ENCODE peak calls at places on chromosome 2, in four cellular contexts. V, A, K and H are unnamed samples.

GRCh38 chr2:238127165-238128060 is 11.1 kb upstream of the KLHL30 start:
- DNase-seq in V (peak), A (no peak), K (no peak), H (no peak)

GRCh38 chr2:14778015-14778414 is 145.5 kb downstream of the LRATD1 start:
- DNase-seq in V (no peak), A (no peak), K (no peak), H (no peak)

GRCh38 chr2:120402070-120402440 is 56.1 kb downstream of the INHBB start:
- DNase-seq in V (no peak), A (no peak), K (no peak), H (no peak)

GRCh38 chr2:29309090-29310054 is 194.2 kb downstream of the CLIP4 start:
- DNase-seq in V (peak), A (no peak), K (peak), H (no peak)

GRCh38 chr2:98869868-98870267 is 66.2 kb downstream of the CRACDL start:
- DNase-seq in V (peak), A (no peak), K (peak), H (peak)

GRCh38 chr2:172012688-172013358 is 13.1 kb downstream of the METAP1D start:
- DNase-seq in V (no peak), A (no peak), K (no peak), H (no peak)

GRCh38 chr2:6392354-6392753 is 473.4 kb downstream of the CMPK2 start:
- DNase-seq in V (no peak), A (no peak), K (no peak), H (no peak)

GRCh38 chr2:215535726-215536125 is 99.9 kb upstream of the FN1 start:
- DNase-seq in V (no peak), A (no peak), K (peak), H (no peak)

GRCh38 chr2:145018502-145018901 is 498.6 kb upstream of the ZEB2 start:
- DNase-seq in V (no peak), A (no peak), K (no peak), H (no peak)

GRCh38 chr2:54067851-54068375 is 47.5 kb upstream of the ACYP2 start:
- DNase-seq in V (no peak), A (no peak), K (no peak), H (no peak)

GRCh38 chr2:31335921-31336570 is 78.5 kb downstream of the XDH start:
- DNase-seq in V (no peak), A (no peak), K (no peak), H (no peak)

GRCh38 chr2:140916410-140916809 is 1214.4 kb downstream of the LRP1B start:
- DNase-seq in V (no peak), A (no peak), K (no peak), H (no peak)

GRCh38 chr2:231172020-231172419 is 26.4 kb upstream of the ARMC9 start:
- DNase-seq in V (no peak), A (no peak), K (no peak), H (no peak)

GRCh38 chr2:125243074-125243473 is 1218.0 kb downstream of the CNTNAP5 start:
- DNase-seq in V (no peak), A (no peak), K (no peak), H (no peak)

GRCh38 chr2:48452108-48452507 is 77.8 kb upstream of the STON1 start:
- DNase-seq in V (peak), A (no peak), K (no peak), H (no peak)

GRCh38 chr2:159903404-159904126 is 105.6 kb upstream of the CD302 start:
- DNase-seq in V (no peak), A (no peak), K (no peak), H (no peak)

GRCh38 chr2:237919593-237919992 is 47.2 kb upstream of the UBE2F start:
- DNase-seq in V (no peak), A (no peak), K (no peak), H (no peak)

GRCh38 chr2:85308951-85309555 is 18.7 kb downstream of the TGOLN2 start:
- DNase-seq in V (no peak), A (peak), K (no peak), H (no peak)

GRCh38 chr2:173271825-173272224 is 82.8 kb upstream of the CDCA7 start:
- DNase-seq in V (no peak), A (no peak), K (no peak), H (no peak)

GRCh38 chr2:217845251-217845650 is 157.5 kb downstream of the TNS1 start:
- DNase-seq in V (no peak), A (no peak), K (no peak), H (no peak)

GRCh38 chr2:72781500-72781899 is 44.3 kb downstream of the EXOC6B start:
- DNase-seq in V (no peak), A (no peak), K (no peak), H (no peak)

GRCh38 chr2:43749583-43749982 is 24.3 kb upstream of the DYNC2LI1 start:
- DNase-seq in V (no peak), A (no peak), K (no peak), H (no peak)

GRCh38 chr2:19850056-19850455 is 51.7 kb downstream of the TTC32 start:
- DNase-seq in V (no peak), A (no peak), K (no peak), H (no peak)

GRCh38 chr2:80073134-80073561 is 231.4 kb downstream of the LRRTM1 start:
- DNase-seq in V (peak), A (no peak), K (peak), H (no peak)

GRCh38 chr2:45627911-45628310 is 16.8 kb upstream of the SRBD1 start:
- DNase-seq in V (no peak), A (no peak), K (no peak), H (no peak)

GRCh38 chr2:225566798-225567197 is 167.3 kb downstream of the NYAP2 start:
- DNase-seq in V (peak), A (no peak), K (no peak), H (peak)

GRCh38 chr2:232013701-232014353 is 52.3 kb downstream of the DIS3L2 start:
- DNase-seq in V (no peak), A (no peak), K (peak), H (peak)

GRCh38 chr2:196601430-196602306 is 37.8 kb upstream of the CCDC150 start:
- DNase-seq in V (no peak), A (peak), K (peak), H (no peak)

GRCh38 chr2:107543793-107544192 is 282.9 kb upstream of the RGPD4 start:
- DNase-seq in V (no peak), A (no peak), K (no peak), H (no peak)

GRCh38 chr2:157327621-157328102 is 2.0 kb upstream of the ERMN start:
- DNase-seq in V (peak), A (peak), K (peak), H (no peak)

GRCh38 chr2:1600191-1601063 is 143.9 kb downstream of the PXDN start:
- DNase-seq in V (no peak), A (no peak), K (no peak), H (no peak)

GRCh38 chr2:176500921-176501320 is 231.7 kb downstream of the MTX2 start:
- DNase-seq in V (no peak), A (no peak), K (no peak), H (no peak)

GRCh38 chr2:191892391-191892790 is 45.5 kb upstream of the CAVIN2 start:
- DNase-seq in V (no peak), A (no peak), K (no peak), H (no peak)

GRCh38 chr2:200373973-200374416 is 67.5 kb downstream of the SPATS2L start:
- DNase-seq in V (no peak), A (no peak), K (peak), H (no peak)